ENCODE peak calls at places on chromosomes 4 and X, in eight cellular contexts. P is astrocyte, L is GM10248, Z is A549, V is NCI-H2081, J is EH, O is HCT116, B is NCI-H226. Q is an unnamed sample.

GRCh38 chrX:79081895-79082512 is 62.5 kb upstream of the GPR174 start:
- DNase-seq in J (peak; percentile 27), L (peak; percentile 26), P (no peak), Z (peak; percentile 4), O (no peak), V (peak; percentile 39), B (no peak), Q (no peak)

GRCh38 chr4:38013461-38014366 is 53.5 kb downstream of the PTTG2 start:
- DNase-seq in L (no peak), P (peak; percentile 38), V (peak; percentile 97), J (peak; percentile 58), B (peak; percentile 33), O (peak; percentile 31), Z (no peak), Q (no peak)

GRCh38 chrX:48896611-48897011 is 957 bp downstream of the TIMM17B start:
- DNase-seq in J (peak; percentile 42), B (no peak), L (no peak), O (no peak), P (peak; percentile 27), Z (no peak), V (peak; percentile 39), Q (no peak)

GRCh38 chr4:142512161-142512560 is 333.9 kb downstream of the INPP4B start:
- DNase-seq in V (no peak), J (peak; percentile 24), O (no peak), P (peak; percentile 9), B (no peak), L (no peak), Z (no peak), Q (no peak)

GRCh38 chr4:2093265-2093664 is 34.1 kb downstream of the NAT8L start:
- DNase-seq in V (no peak), P (no peak), Z (no peak), J (no peak), O (no peak), B (no peak), L (no peak), Q (no peak)

GRCh38 chrX:55524487-55524886 is 34.8 kb upstream of the USP51 start:
- DNase-seq in V (no peak), L (no peak), O (no peak), J (peak; percentile 1), Z (no peak), P (no peak), B (no peak), Q (no peak)

GRCh38 chrX:139204903-139205667 is 325.5 kb upstream of the F9 start:
- DNase-seq in O (no peak), L (peak; percentile 6), J (no peak), P (peak; percentile 29), V (no peak), B (no peak), Z (peak; percentile 15), Q (no peak)

GRCh38 chr4:76518241-76518640 is 83.2 kb downstream of the SHROOM3 start:
- DNase-seq in P (peak; percentile 63), V (no peak), J (peak; percentile 49), B (peak; percentile 24), O (no peak), Z (no peak), L (no peak), Q (no peak)

GRCh38 chr4:60637976-60638375 is 562.1 kb upstream of the ADGRL3 start:
- DNase-seq in O (no peak), B (no peak), P (no peak), Z (no peak), J (no peak), V (no peak), L (no peak), Q (no peak)

GRCh38 chrX:153474266-153474665 is 3.9 kb upstream of the HAUS7 start:
- DNase-seq in J (no peak), Z (no peak), L (no peak), P (no peak), V (no peak), B (no peak), O (no peak), Q (no peak)

GRCh38 chrX:106585478-106585877 is 26.3 kb upstream of the RADX start:
- DNase-seq in P (no peak), Z (no peak), V (no peak), B (no peak), O (no peak), L (no peak), J (no peak), Q (no peak)

GRCh38 chr4:57110635-57111546 is 706 bp upstream of the IGFBP7 start:
- DNase-seq in L (peak; percentile 23), Z (no peak), P (peak; percentile 80), J (peak; percentile 87), V (no peak), O (no peak), B (no peak), Q (no peak)

GRCh38 chrX:116972362-116972761 is 509.6 kb upstream of the CT83 start:
- DNase-seq in B (no peak), Z (no peak), V (no peak), J (no peak), O (no peak), L (no peak), P (no peak), Q (no peak)

GRCh38 chr4:60805500-60806313 is 394.4 kb upstream of the ADGRL3 start:
- DNase-seq in L (peak; percentile 4), J (peak; percentile 32), V (peak; percentile 57), P (peak; percentile 14), B (no peak), Z (no peak), O (no peak), Q (no peak)

GRCh38 chr4:105248613-105249012 is 101.9 kb downstream of the TET2 start:
- DNase-seq in O (no peak), L (no peak), J (no peak), P (no peak), V (no peak), B (no peak), Z (no peak), Q (no peak)

Q was measured in C1 segment of cervical spinal cord.